ENCODE peak calls at places on chromosome 13, in eight cellular contexts. V is body of pancreas, C is HCT116, U is fibroblast of mammary gland, L is AG10803, E is fibroblast of lung, S is GM20000, K is glutamatergic neuron. T is an unnamed sample.
A peak's percentile ranks its signal among the peaks of the same experiment; 100 is the strongest.

GRCh38 chr13:58999851-59000250 is 1163.9 kb downstream of the DIAPH3 start:
- DNase-seq in K (no peak), S (no peak), E (no peak), V (no peak), L (no peak), U (no peak), C (no peak), T (peak; percentile 18)

GRCh38 chr13:25798998-25799397 is 252.8 kb downstream of the SHISA2 start:
- DNase-seq in L (no peak), S (no peak), E (no peak), C (no peak), K (no peak), V (no peak), U (no peak), T (no peak)

GRCh38 chr13:95920485-95920884 is 132.7 kb downstream of the UGGT2 start:
- DNase-seq in C (no peak), S (no peak), E (no peak), L (no peak), U (no peak), K (no peak), V (no peak), T (peak; percentile 32)

GRCh38 chr13:45113809-45114208 is 6.5 kb upstream of the GTF2F2 start:
- DNase-seq in C (no peak), U (no peak), L (no peak), K (no peak), V (no peak), S (no peak), E (no peak), T (no peak)

GRCh38 chr13:26010487-26011207 is 41.2 kb downstream of the SHISA2 start:
- DNase-seq in C (no peak), S (peak; percentile 1), U (no peak), L (no peak), V (no peak), K (no peak), E (no peak), T (no peak)

GRCh38 chr13:102770435-102770834 is 3.2 kb downstream of the TEX30 start:
- DNase-seq in V (no peak), E (no peak), U (no peak), S (no peak), L (no peak), K (no peak), C (no peak), T (no peak)

GRCh38 chr13:40101708-40102359 is 446.4 kb downstream of the COG6 start:
- DNase-seq in S (peak; percentile 27), C (no peak), U (no peak), L (no peak), E (no peak), V (no peak), K (no peak), T (no peak)

GRCh38 chr13:60788156-60788829 is 391.3 kb downstream of the TDRD3 start:
- DNase-seq in L (no peak), K (no peak), C (no peak), U (peak; percentile 2), V (no peak), S (no peak), E (peak; percentile 2), T (peak; percentile 33)

GRCh38 chr13:28679628-28680027 is 20.7 kb downstream of the POMP start:
- DNase-seq in L (peak; percentile 34), K (no peak), U (peak; percentile 33), E (peak; percentile 29), V (no peak), S (no peak), C (no peak), T (peak; percentile 30)

GRCh38 chr13:67223024-67223423 is 7.1 kb downstream of the PCDH9 start:
- DNase-seq in S (no peak), C (no peak), V (no peak), E (peak; percentile 66), U (peak; percentile 69), K (no peak), L (peak; percentile 26), T (peak; percentile 65)

GRCh38 chr13:22076658-22077057 is 405.8 kb downstream of the FGF9 start:
- DNase-seq in C (no peak), V (no peak), S (no peak), K (no peak), L (no peak), U (no peak), E (no peak), T (no peak)

GRCh38 chr13:71867101-71867814 is at the start of gene DACH1:
- DNase-seq in E (peak; percentile 83), V (peak; percentile 55), U (peak; percentile 12), C (no peak), L (peak; percentile 20), S (peak; percentile 65), K (peak; percentile 46), T (peak; percentile 65)

GRCh38 chr13:24064258-24064860 is 96.2 kb upstream of the SPATA13 start:
- DNase-seq in K (no peak), E (no peak), S (no peak), L (no peak), U (no peak), C (no peak), V (no peak), T (no peak)

GRCh38 chr13:48653074-48654054 is at the start of gene CYSLTR2:
- DNase-seq in U (peak; percentile 49), E (peak; percentile 55), V (no peak), C (no peak), K (no peak), L (peak; percentile 34), S (no peak), T (peak; percentile 60)

GRCh38 chr13:35664747-35665146 is 188.3 kb upstream of the MAB21L1 start:
- DNase-seq in U (no peak), E (no peak), L (no peak), K (no peak), C (no peak), V (no peak), S (no peak), T (no peak)

GRCh38 chr13:92768592-92768991 is 458.0 kb upstream of the GPC6 start:
- DNase-seq in U (no peak), V (no peak), C (no peak), K (no peak), S (no peak), L (no peak), E (no peak), T (no peak)

GRCh38 chr13:37608750-37609339 is 10.3 kb upstream of the POSTN start:
- DNase-seq in S (no peak), E (no peak), V (no peak), C (no peak), U (peak; percentile 21), L (no peak), K (no peak), T (peak; percentile 26)

GRCh38 chr13:26742691-26743358 is 17.8 kb downstream of the GPR12 start:
- DNase-seq in S (no peak), L (no peak), U (no peak), K (no peak), C (no peak), V (no peak), E (no peak), T (no peak)

GRCh38 chr13:78160793-78161192 is 242.2 kb upstream of the EDNRB start:
- DNase-seq in V (no peak), S (peak; percentile 14), K (no peak), L (peak; percentile 76), C (no peak), E (peak; percentile 85), U (peak; percentile 81), T (peak; percentile 70)

GRCh38 chr13:28819046-28819747 is 942 bp upstream of the MTUS2 start:
- DNase-seq in C (no peak), U (peak; percentile 41), V (peak; percentile 25), E (peak; percentile 17), S (peak; percentile 28), K (no peak), L (peak; percentile 24), T (peak; percentile 12)

GRCh38 chr13:29954082-29955043 is 103.9 kb upstream of the UBL3 start:
- DNase-seq in U (no peak), E (no peak), V (no peak), L (no peak), S (no peak), K (no peak), C (no peak), T (no peak)

GRCh38 chr13:110274687-110275086 is 32.3 kb downstream of the COL4A1 start:
- DNase-seq in L (peak; percentile 54), K (no peak), S (no peak), V (no peak), E (no peak), C (no peak), U (no peak), T (no peak)
- TF ChIP-seq CTCF in L (peak; percentile 50), K (no peak), S (no peak), V (no peak), E (peak; percentile 25), C (peak; percentile 18), U (peak; percentile 23), T (peak; percentile 25)

GRCh38 chr13:113800576-113800926 is 41.5 kb downstream of the TMEM255B start:
- DNase-seq in S (no peak), U (no peak), C (no peak), K (no peak), L (no peak), V (no peak), E (no peak), T (no peak)

GRCh38 chr13:113803409-113804016 is 44.5 kb downstream of the TMEM255B start:
- DNase-seq in U (no peak), S (no peak), V (no peak), K (no peak), E (no peak), C (no peak), L (no peak), T (no peak)

GRCh38 chr13:113802761-113803160 is 43.7 kb downstream of the TMEM255B start:
- DNase-seq in U (no peak), C (no peak), E (no peak), S (no peak), K (no peak), V (no peak), L (no peak), T (no peak)

GRCh38 chr13:113801289-113801961 is 42.4 kb downstream of the TMEM255B start:
- DNase-seq in C (no peak), K (no peak), E (no peak), S (no peak), V (no peak), L (no peak), U (no peak), T (no peak)

GRCh38 chr13:113802090-113802531 is 43.1 kb downstream of the TMEM255B start:
- DNase-seq in L (peak; percentile 81), E (peak; percentile 83), U (peak; percentile 76), V (no peak), S (no peak), C (no peak), K (peak; percentile 63), T (peak; percentile 74)
- TF ChIP-seq CTCF in L (peak; percentile 11), E (no peak), U (no peak), V (no peak), S (no peak), C (no peak), K (no peak), T (peak; percentile 29)

GRCh38 chr13:81927347-81927746 is 1586.4 kb upstream of the SPRY2 start:
- DNase-seq in S (no peak), U (no peak), K (no peak), C (no peak), E (no peak), L (no peak), V (no peak), T (no peak)
- TF ChIP-seq CTCF in S (no peak), U (no peak), K (peak; percentile 34), C (no peak), E (no peak), L (no peak), V (no peak), T (peak; percentile 7)

DNA sequence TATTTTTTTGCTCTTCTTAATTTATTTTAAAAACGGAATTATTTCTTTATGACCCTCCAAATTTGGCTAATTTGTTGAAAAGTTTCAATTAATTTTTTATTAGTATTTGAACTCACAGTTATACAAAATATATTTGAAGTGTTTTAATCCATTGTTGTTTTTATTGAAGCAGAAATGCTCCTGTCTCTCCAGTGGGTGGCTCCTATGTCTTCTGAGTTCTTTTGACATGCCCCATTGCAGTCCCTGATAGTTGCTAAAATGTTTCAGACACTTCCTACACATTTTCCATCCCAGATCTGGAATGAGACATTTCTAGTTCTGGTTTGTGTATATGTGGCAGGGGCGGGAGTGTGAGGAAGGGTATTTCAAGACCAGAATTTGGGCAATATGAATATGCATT is 579.4 kb upstream of the PRR20A start:
- DNase-seq in L (no peak), V (no peak), U (no peak), K (no peak), S (no peak), C (no peak), E (no peak), T (no peak)
- TF ChIP-seq CTCF in L (no peak), V (no peak), U (no peak), K (peak; percentile 26), S (no peak), C (no peak), E (no peak), T (no peak)

T was measured in astrocyte of the spinal cord.